ENCODE peak calls at places on chromosomes 1 and 21, in nine cellular contexts. X, U, L, O, A, N, R, B and C are unnamed samples.
A peak's percentile ranks its signal among the peaks of the same experiment; 100 is the strongest.

GRCh38 chr1:71414229-71414628 is 333.4 kb upstream of the ZRANB2 start:
- DNase-seq in U (no peak), R (no peak), N (no peak), L (no peak), B (no peak), A (no peak), X (no peak), O (peak; percentile 3), C (peak; percentile 39)

GRCh38 chr1:76037314-76037713 is 37.2 kb upstream of the ST6GALNAC3 start:
- DNase-seq in R (no peak), X (no peak), U (no peak), A (no peak), O (no peak), B (no peak), N (no peak), L (no peak), C (no peak)

GRCh38 chr1:215476541-215476940 is 90.6 kb upstream of the KCTD3 start:
- DNase-seq in L (no peak), U (no peak), A (no peak), N (no peak), B (no peak), O (peak; percentile 38), R (no peak), X (no peak), C (no peak)

GRCh38 chr1:20086800-20087199 is 16.8 kb downstream of the PLA2G5 start:
- DNase-seq in X (no peak), B (no peak), L (no peak), A (no peak), R (no peak), N (no peak), U (no peak), O (no peak), C (no peak)

GRCh38 chr1:31701137-31701736 is 2.6 kb downstream of the COL16A1 start:
- DNase-seq in L (no peak), U (no peak), A (peak; percentile 77), X (no peak), O (peak; percentile 97), N (peak; percentile 74), B (peak; percentile 99), R (peak; percentile 88), C (peak; percentile 69)

GRCh38 chr1:27979151-27979858 is 19.5 kb downstream of the XKR8 start:
- DNase-seq in R (peak; percentile 41), B (no peak), U (peak; percentile 35), A (no peak), O (peak; percentile 46), N (peak; percentile 52), L (peak; percentile 52), X (no peak), C (peak; percentile 28)

GRCh38 chr1:158169105-158169504 is 11.6 kb upstream of the CD1D start:
- DNase-seq in B (no peak), N (no peak), A (no peak), X (no peak), R (no peak), L (no peak), U (no peak), O (no peak), C (no peak)

GRCh38 chr1:38465463-38465862 is 394.1 kb downstream of the RRAGC start:
- DNase-seq in U (no peak), R (no peak), N (no peak), L (no peak), B (no peak), X (no peak), A (no peak), O (no peak), C (no peak)

GRCh38 chr21:38774152-38774551 is 31.6 kb upstream of the ETS2 start:
- DNase-seq in X (no peak), R (no peak), L (no peak), N (no peak), O (no peak), A (no peak), U (no peak), B (no peak), C (no peak)

GRCh38 chr1:19165501-19165900 is 44.6 kb downstream of the UBR4 start:
- DNase-seq in B (peak; percentile 66), X (no peak), R (no peak), N (no peak), O (no peak), U (no peak), A (no peak), L (no peak), C (no peak)

GRCh38 chr1:18649713-18650370 is 19.2 kb downstream of the PAX7 start:
- DNase-seq in O (no peak), R (no peak), B (no peak), A (no peak), N (no peak), L (no peak), X (no peak), U (no peak), C (no peak)

GRCh38 chr1:59046730-59047157 is 250.2 kb upstream of the FGGY start:
- DNase-seq in X (peak; percentile 4), N (no peak), R (no peak), O (no peak), L (peak; percentile 79), A (no peak), B (no peak), U (no peak), C (no peak)

GRCh38 chr1:16318544-16318943 is 33.7 kb downstream of the FBXO42 start:
- DNase-seq in A (no peak), O (no peak), N (no peak), X (no peak), L (no peak), R (no peak), B (peak; percentile 49), U (no peak), C (no peak)

GRCh38 chr1:75725861-75726361 is 1.4 kb downstream of the ACADM start:
- DNase-seq in L (peak; percentile 17), N (peak; percentile 64), X (no peak), A (no peak), U (no peak), O (no peak), R (no peak), B (no peak), C (no peak)

GRCh38 chr1:156233421-156234127 is 8.4 kb upstream of the BGLAP start:
- DNase-seq in N (no peak), X (no peak), A (no peak), U (no peak), B (no peak), L (no peak), O (no peak), R (no peak), C (no peak)

GRCh38 chr21:45941338-45941710 is 40.2 kb upstream of the COL6A1 start:
- DNase-seq in N (no peak), O (no peak), A (no peak), B (no peak), L (no peak), X (no peak), U (no peak), R (no peak), C (no peak)

GRCh38 chr1:229380514-229381160 is 37.8 kb upstream of the CCSAP start:
- DNase-seq in O (no peak), A (no peak), L (no peak), U (no peak), X (no peak), R (no peak), N (no peak), B (no peak), C (no peak)

GRCh38 chr1:53294557-53294956 is 33.3 kb downstream of the LRP8 start:
- DNase-seq in X (peak; percentile 50), B (no peak), R (peak; percentile 18), N (no peak), U (no peak), L (peak; percentile 16), A (no peak), O (peak; percentile 46), C (no peak)

GRCh38 chr1:54160351-54160750 is 7.6 kb upstream of the CDCP2 start:
- DNase-seq in O (no peak), U (no peak), N (no peak), A (no peak), L (no peak), B (no peak), R (no peak), X (no peak), C (no peak)

GRCh38 chr1:173503391-173503790 is 26.3 kb downstream of the PRDX6 start:
- DNase-seq in O (no peak), R (no peak), B (no peak), A (no peak), U (peak; percentile 25), N (no peak), X (no peak), L (no peak), C (no peak)